ENCODE peak calls at places on chromosomes 6 and 20, in nine cellular contexts. J, W, F, G, M, Q, I, U and O are unnamed samples. For H3K27me3 and H3K4me1, the result is how much of the 10 kb centered on the place peaks cover.

GRCh38 chr6:152136449-152136825 is 329.0 kb downstream of the ESR1 start:
- DNase-seq in Q (no peak), I (peak), G (no peak), U (peak), F (peak), M (no peak), J (no peak), W (no peak), O (no peak)

GRCh38 chr6:118856301-118856700 is 37.7 kb upstream of the ASF1A start:
- DNase-seq in M (no peak), I (no peak), J (no peak), W (no peak), F (no peak), U (no peak), G (no peak), Q (no peak), O (no peak)

GRCh38 chr20:38961530-38962043 is 557 bp upstream of the DHX35 start:
- DNase-seq in M (no peak), J (no peak), Q (no peak), U (no peak), G (no peak), F (no peak), W (no peak), I (no peak), O (no peak)

GRCh38 chr6:73854998-73855718 is 159.2 kb downstream of the CD109 start:
- DNase-seq in I (peak), U (peak), J (peak), W (no peak), F (peak), G (peak), Q (no peak), M (peak), O (peak)

GRCh38 chr6:53983301-53983700 is 127.9 kb upstream of the MLIP start:
- DNase-seq in U (no peak), G (no peak), W (no peak), F (no peak), M (no peak), J (no peak), I (no peak), Q (no peak), O (no peak)

GRCh38 chr6:73451166-73452106 is 661 bp downstream of the CGAS start:
- DNase-seq in U (peak), M (peak), W (peak), G (peak), Q (peak), F (peak), I (peak), J (peak), O (peak)

GRCh38 chr6:158977373-158977772 is 22.6 kb downstream of the RSPH3 start:
- DNase-seq in F (no peak), W (no peak), I (no peak), M (no peak), J (no peak), Q (no peak), U (no peak), G (no peak), O (no peak)

GRCh38 chr6:45647341-45648138 is 269.8 kb upstream of the SUPT3H start:
- DNase-seq in I (no peak), F (peak), M (no peak), Q (no peak), W (no peak), U (peak), G (no peak), J (no peak), O (no peak)

GRCh38 chr6:36947570-36948351 is 6.8 kb upstream of the PI16 start:
- DNase-seq in M (peak), F (no peak), U (no peak), Q (peak), I (no peak), W (no peak), J (no peak), G (no peak), O (no peak)

GRCh38 chr6:99232003-99232402 is 117.5 kb downstream of the FAXC start:
- DNase-seq in W (no peak), M (no peak), F (no peak), I (no peak), U (no peak), Q (no peak), J (no peak), G (no peak), O (no peak)

GRCh38 chr6:89050155-89050554 is 30.4 kb upstream of the PNRC1 start:
- DNase-seq in G (no peak), F (no peak), J (peak), I (peak), Q (peak), U (no peak), M (no peak), W (peak), O (no peak)

GRCh38 chr6:94127716-94128115 is 708.4 kb upstream of the EPHA7 start:
- DNase-seq in M (no peak), Q (no peak), J (no peak), W (no peak), F (no peak), I (no peak), U (no peak), G (no peak), O (no peak)

GRCh38 chr6:44977406-44977740 is 350.8 kb upstream of the RUNX2 start:
- DNase-seq in M (peak), Q (no peak), U (no peak), F (no peak), J (no peak), W (no peak), I (no peak), G (no peak), O (no peak)

GRCh38 chr6:113299526-113299925 is 557.6 kb upstream of the MARCKS start:
- DNase-seq in Q (no peak), M (no peak), G (no peak), I (no peak), W (no peak), F (no peak), J (no peak), U (no peak), O (no peak)

GRCh38 chr20:38023181-38024085 is 9.8 kb downstream of the TTI1 start:
- DNase-seq in J (no peak), U (peak), F (peak), I (peak), M (no peak), G (no peak), W (no peak), Q (no peak), O (no peak)

GRCh38 chr6:132285004-132285780 is 116.1 kb downstream of the MOXD1 start:
- DNase-seq in F (no peak), G (no peak), Q (no peak), M (no peak), W (no peak), J (no peak), I (no peak), U (no peak), O (no peak)

GRCh38 chr6:1381397-1382330 is 7.7 kb upstream of the FOXF2 start:
- DNase-seq in F (peak), W (no peak), J (no peak), Q (no peak), U (peak), M (no peak), I (peak), G (no peak), O (peak)

GRCh38 chr6:133817460-133818047 is 71.4 kb upstream of the TCF21 start:
- DNase-seq in G (no peak), F (peak), U (no peak), Q (peak), M (peak), I (no peak), J (no peak), W (no peak), O (peak)

GRCh38 chr20:10398834-10399369 is 35.1 kb downstream of the MKKS start:
- DNase-seq in W (no peak), G (no peak), J (no peak), U (no peak), M (no peak), Q (no peak), F (no peak), I (no peak), O (no peak)

GRCh38 chr20:37823276-37823980 is 79.5 kb upstream of the VSTM2L start:
- DNase-seq in U (no peak), I (peak), F (no peak), W (no peak), G (no peak), J (no peak), Q (no peak), M (no peak), O (no peak)

GRCh38 chr20:31573555-31574295 is 31.4 kb upstream of the ID1 start:
- DNase-seq in M (no peak), U (peak), F (peak), W (peak), I (peak), G (peak), J (no peak), Q (no peak), O (no peak)

GRCh38 chr6:23522751-23523527 is 603.1 kb upstream of the NRSN1 start:
- DNase-seq in U (no peak), Q (no peak), J (no peak), I (no peak), F (no peak), G (no peak), M (no peak), W (no peak), O (no peak)

GRCh38 chr6:41367700-41368099 is 32.3 kb downstream of the NCR2 start:
- DNase-seq in G (peak), M (no peak), J (peak), I (peak), Q (no peak), W (no peak), F (peak), U (peak), O (peak)

GRCh38 chr6:85551264-85551663 is 42.4 kb downstream of the SNX14 start:
- DNase-seq in F (peak), I (no peak), W (no peak), M (peak), J (no peak), U (no peak), Q (no peak), G (no peak), O (no peak)

GRCh38 chr6:108559097-108559883 is 1.4 kb upstream of the FOXO3 start:
- DNase-seq in Q (peak), W (peak), I (peak), J (peak), U (peak), G (peak), M (peak), F (peak), O (peak)

GRCh38 chr6:37979392-37980221 is 160.1 kb downstream of the ZFAND3 start:
- DNase-seq in I (no peak), W (no peak), J (no peak), G (peak), M (no peak), Q (no peak), F (no peak), U (peak), O (no peak)

GRCh38 chr20:3805594-3806264 is 9.6 kb downstream of the CDC25B start:
- DNase-seq in M (peak), J (no peak), I (peak), U (no peak), W (no peak), F (peak), Q (no peak), G (no peak), O (no peak)

GRCh38 chr6:24489881-24490280 is 503 bp upstream of the GPLD1 start:
- DNase-seq in Q (no peak), U (no peak), G (peak), F (no peak), W (peak), M (no peak), J (peak), I (peak), O (no peak)

GRCh38 chr6:85756982-85757381 is 114.3 kb upstream of the SYNCRIP start:
- DNase-seq in G (no peak), F (peak), W (no peak), J (no peak), I (peak), Q (no peak), M (peak), U (peak), O (no peak)

GRCh38 chr6:40485300-40485699 is 101.9 kb downstream of the LRFN2 start:
- DNase-seq in M (no peak), I (no peak), J (no peak), G (no peak), F (no peak), W (no peak), Q (no peak), U (no peak), O (no peak)

GRCh38 chr20:19070681-19071441 is 141.6 kb upstream of the SLC24A3 start:
- DNase-seq in U (no peak), F (no peak), M (no peak), G (no peak), J (no peak), I (no peak), W (no peak), Q (no peak), O (no peak)

GRCh38 chr6:163960128-163960527 is 545.6 kb downstream of the QKI start:
- DNase-seq in I (no peak), J (no peak), W (no peak), U (no peak), G (no peak), F (no peak), Q (no peak), M (no peak), O (no peak)

GRCh38 chr6:2546941-2547716 is 203.6 kb downstream of the MYLK4 start:
- DNase-seq in U (no peak), G (no peak), J (no peak), W (no peak), F (no peak), M (no peak), Q (no peak), I (no peak), O (no peak)
- H3K27me3 ChIP-seq in U (under half), G (under half), J (under half), W (under half), F (under half), M (under half), Q (under half), I (under half), O (under half)

GRCh38 chr6:32191696-32192607 is 491 bp downstream of the GPSM3 start:
- DNase-seq in F (no peak), I (no peak), U (no peak), Q (no peak), M (no peak), J (no peak), W (no peak), G (no peak), O (no peak)

GRCh38 chr6:32189742-32190053 is 304 bp downstream of the PBX2 start:
- DNase-seq in J (no peak), Q (no peak), F (no peak), U (no peak), I (no peak), W (no peak), G (no peak), M (no peak), O (no peak)

GRCh38 chr6:32190054-32190945 is at the start of gene PBX2:
- DNase-seq in Q (peak), W (peak), I (peak), M (peak), G (peak), U (peak), F (peak), J (peak), O (peak)

GRCh38 chr6:32192608-32193039 is at the start of gene GPSM3:
- DNase-seq in I (peak), W (no peak), F (no peak), G (no peak), M (peak), J (no peak), U (peak), Q (peak), O (peak)

DNA sequence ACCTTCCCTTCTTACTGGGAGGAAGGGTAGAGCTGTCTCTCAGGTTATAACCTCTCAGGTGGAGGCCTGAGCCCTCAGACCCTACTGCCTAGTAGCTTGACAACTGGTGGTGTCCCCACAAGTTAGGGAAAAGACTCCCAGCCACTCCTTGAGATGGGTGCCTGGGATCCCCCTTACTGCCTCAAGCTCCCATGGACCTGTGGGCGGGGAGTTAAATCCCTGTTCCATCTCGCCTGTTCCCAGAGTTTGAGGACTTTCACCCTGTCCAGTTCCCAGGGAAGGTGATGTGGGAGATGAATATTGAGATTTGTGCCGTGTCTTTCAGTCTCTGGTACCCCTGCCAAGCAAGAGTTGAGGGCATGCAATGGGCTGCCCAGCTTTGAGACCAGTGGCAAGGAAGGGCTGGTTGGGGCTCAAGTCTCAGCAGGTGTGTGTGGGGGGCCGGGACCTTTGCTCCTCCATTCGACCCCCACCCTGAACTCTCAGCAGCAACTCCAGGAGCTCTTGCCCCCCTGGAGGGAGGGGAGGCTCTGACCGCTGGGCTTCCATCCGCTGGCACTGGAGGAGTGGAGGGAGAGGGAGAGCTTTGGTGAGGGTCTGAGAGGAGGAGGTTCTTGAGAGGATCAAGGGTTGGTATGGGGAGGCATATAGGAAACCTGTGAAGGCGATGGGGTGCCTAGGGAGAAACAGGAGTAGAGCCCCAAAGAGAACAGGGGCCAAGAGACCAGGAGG is 1.1 kb upstream of the PBX2 start:
- DNase-seq in Q (no peak), G (no peak), I (no peak), W (no peak), J (no peak), F (no peak), U (no peak), M (no peak), O (no peak)
- H3K4me1 ChIP-seq in Q (under half), G (under half), I (under half), W (under half), J (under half), F (under half), U (under half), M (half or more), O (under half)

DNA sequence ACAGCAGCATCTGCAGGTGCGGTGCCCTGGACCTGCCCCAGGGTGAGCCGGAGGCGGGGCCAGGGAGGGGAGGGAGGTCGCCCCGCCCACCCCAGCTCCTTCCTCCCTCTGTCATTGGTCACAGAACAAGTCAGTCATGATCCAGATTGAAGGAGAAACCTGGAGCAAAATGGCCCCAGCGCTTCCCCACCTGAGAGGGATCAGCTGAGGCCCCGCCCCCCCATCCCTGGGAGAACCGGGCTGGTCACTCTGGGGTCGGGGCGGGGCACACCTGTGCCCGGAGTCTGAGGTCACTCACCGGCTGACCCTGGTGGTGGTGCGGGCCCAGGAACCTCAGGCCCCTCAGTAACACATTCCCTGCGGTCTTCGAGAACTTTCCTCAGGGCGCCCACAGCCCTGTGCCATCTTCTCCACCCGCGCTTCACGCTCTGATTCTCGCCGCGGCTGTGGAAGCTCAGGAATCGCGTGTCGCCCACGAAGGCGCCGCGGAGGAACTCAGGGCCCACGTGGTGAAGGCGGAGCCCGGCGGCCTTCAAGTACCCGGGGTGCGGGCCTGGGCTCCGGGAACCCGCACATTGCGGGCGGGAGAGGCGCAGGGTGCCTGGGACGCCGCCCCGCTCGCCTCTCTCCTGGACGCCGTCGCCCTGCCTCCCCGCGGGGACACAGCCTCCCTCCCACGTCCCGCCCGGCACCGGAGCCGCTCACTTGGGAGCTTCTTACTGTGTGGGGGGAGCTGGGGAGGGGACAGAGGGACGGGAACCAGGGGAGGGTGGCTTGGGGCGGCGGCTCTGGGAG is 36.4 kb upstream of the HLA-C start:
- DNase-seq in J (no peak), W (peak), Q (peak), I (peak), U (no peak), G (peak), F (no peak), M (peak), O (peak)
- H3K27me3 ChIP-seq in J (under half), W (under half), Q (under half), I (under half), U (under half), G (under half), F (under half), M (under half), O (under half)

GRCh38 chr6:143335865-143336264 is 114.6 kb downstream of the ADAT2 start:
- DNase-seq in F (peak), U (no peak), M (no peak), W (no peak), Q (no peak), I (no peak), G (no peak), J (no peak), O (no peak)
- H3K4me1 ChIP-seq in F (half or more), U (under half), M (under half), W (under half), Q (under half), I (under half), G (under half), J (under half), O (under half)